ENCODE peak calls at places on chromosome 4, in four cellular contexts. One of them, this sample, is unnamed.

GRCh38 chr4:69120869-69121268 is 24.6 kb downstream of the UGT2B7 start:
- DNase-seq in K562: no peak
- DNase-seq in HL-60: no peak
- DNase-seq in GM12878: no peak
- DNase-seq in this sample: no peak

GRCh38 chr4:4325321-4325720 is 35.3 kb downstream of the ZBTB49 start:
- DNase-seq in K562: no peak
- DNase-seq in HL-60: no peak
- DNase-seq in GM12878: no peak
- DNase-seq in this sample: no peak

GRCh38 chr4:146255874-146256273 is 41.5 kb downstream of the REELD1 start:
- DNase-seq in K562: no peak
- DNase-seq in GM12878: no peak
- DNase-seq in HL-60: no peak
- DNase-seq in this sample: no peak

GRCh38 chr4:153204247-153205027 is at the start of gene TRIM2:
- DNase-seq in K562: peak
- DNase-seq in GM12878: no peak
- DNase-seq in HL-60: no peak
- DNase-seq in this sample: no peak

GRCh38 chr4:123417813-123418212 is 21.2 kb downstream of the SPRY1 start:
- DNase-seq in GM12878: no peak
- DNase-seq in HL-60: no peak
- DNase-seq in K562: no peak
- DNase-seq in this sample: no peak

GRCh38 chr4:184831153-184831552 is 5.4 kb upstream of the ACSL1 start:
- DNase-seq in GM12878: no peak
- DNase-seq in HL-60: no peak
- DNase-seq in K562: no peak
- DNase-seq in this sample: no peak

GRCh38 chr4:95693594-95693993 is 144.8 kb upstream of the UNC5C start:
- DNase-seq in HL-60: peak
- DNase-seq in K562: no peak
- DNase-seq in GM12878: no peak
- DNase-seq in this sample: no peak

GRCh38 chr4:2793578-2793919 is 664 bp downstream of the SH3BP2 start:
- DNase-seq in K562: peak
- DNase-seq in HL-60: peak
- DNase-seq in GM12878: no peak
- DNase-seq in this sample: no peak

GRCh38 chr4:112514079-112514448 is 1.9 kb downstream of the NEUROG2 start:
- DNase-seq in GM12878: no peak
- DNase-seq in HL-60: no peak
- DNase-seq in K562: no peak
- DNase-seq in this sample: no peak

GRCh38 chr4:1237981-1238675 is 10.8 kb downstream of the CTBP1 start:
- DNase-seq in HL-60: no peak
- DNase-seq in GM12878: no peak
- DNase-seq in K562: no peak
- DNase-seq in this sample: peak

GRCh38 chr4:185849543-185850185 is 37.7 kb upstream of the SORBS2 start:
- DNase-seq in GM12878: no peak
- DNase-seq in K562: no peak
- DNase-seq in HL-60: no peak
- DNase-seq in this sample: no peak

GRCh38 chr4:155741546-155741945 is 17.3 kb upstream of the GUCY1B1 start:
- DNase-seq in GM12878: no peak
- DNase-seq in HL-60: no peak
- DNase-seq in K562: no peak
- DNase-seq in this sample: no peak

GRCh38 chr4:140152015-140152703 is 1.8 kb downstream of the MAML3 start:
- DNase-seq in HL-60: peak
- DNase-seq in K562: peak
- DNase-seq in GM12878: no peak
- DNase-seq in this sample: peak

GRCh38 chr4:98711526-98711925 is 53.1 kb upstream of the TSPAN5 start:
- DNase-seq in HL-60: no peak
- DNase-seq in GM12878: no peak
- DNase-seq in K562: no peak
- DNase-seq in this sample: no peak

GRCh38 chr4:132642196-132642817 is 506.8 kb upstream of the PCDH10 start:
- DNase-seq in GM12878: peak
- DNase-seq in HL-60: peak
- DNase-seq in K562: peak
- DNase-seq in this sample: no peak

GRCh38 chr4:1099684-1100335 is 13.6 kb downstream of the RNF212 start:
- DNase-seq in GM12878: no peak
- DNase-seq in HL-60: no peak
- DNase-seq in K562: no peak
- DNase-seq in this sample: no peak

GRCh38 chr4:155604718-155605601 is 61.7 kb upstream of the GUCY1A1 start:
- DNase-seq in GM12878: no peak
- DNase-seq in K562: no peak
- DNase-seq in HL-60: no peak
- DNase-seq in this sample: no peak

GRCh38 chr4:39320381-39321115 is 45.6 kb downstream of the RFC1 start:
- DNase-seq in HL-60: no peak
- DNase-seq in GM12878: no peak
- DNase-seq in K562: no peak
- DNase-seq in this sample: no peak

GRCh38 chr4:1207603-1208265 is 35.4 kb upstream of the SPON2 start:
- DNase-seq in HL-60: no peak
- DNase-seq in GM12878: no peak
- DNase-seq in K562: no peak
- DNase-seq in this sample: no peak

GRCh38 chr4:83358410-83358809 is 23.8 kb upstream of the HPSE start:
- DNase-seq in K562: no peak
- DNase-seq in GM12878: no peak
- DNase-seq in HL-60: no peak
- DNase-seq in this sample: no peak

GRCh38 chr4:82798168-82799005 is at the start of gene SCD5:
- DNase-seq in GM12878: no peak
- DNase-seq in K562: peak
- DNase-seq in HL-60: peak
- DNase-seq in this sample: peak

GRCh38 chr4:81380364-81380853 is 91.3 kb downstream of the RASGEF1B start:
- DNase-seq in K562: no peak
- DNase-seq in HL-60: no peak
- DNase-seq in GM12878: no peak
- DNase-seq in this sample: no peak

GRCh38 chr4:157170321-157170720 is 50.2 kb upstream of the GRIA2 start:
- DNase-seq in K562: no peak
- DNase-seq in GM12878: no peak
- DNase-seq in HL-60: no peak
- DNase-seq in this sample: no peak

GRCh38 chr4:3850128-3850527 is 83.9 kb downstream of the ADRA2C start:
- DNase-seq in GM12878: no peak
- DNase-seq in K562: no peak
- DNase-seq in HL-60: no peak
- DNase-seq in this sample: no peak

GRCh38 chr4:37908488-37909343 is 17.8 kb downstream of the TBC1D1 start:
- DNase-seq in K562: no peak
- DNase-seq in HL-60: peak
- DNase-seq in GM12878: no peak
- DNase-seq in this sample: no peak

GRCh38 chr4:145843148-145843547 is 95.5 kb downstream of the ZNF827 start:
- DNase-seq in K562: no peak
- DNase-seq in GM12878: no peak
- DNase-seq in HL-60: no peak
- DNase-seq in this sample: no peak

GRCh38 chr4:16119981-16120380 is 36.2 kb upstream of the PROM1 start:
- DNase-seq in HL-60: no peak
- DNase-seq in K562: no peak
- DNase-seq in GM12878: no peak
- DNase-seq in this sample: no peak

GRCh38 chr4:73776363-73776762 is 36.0 kb downstream of the CXCL8 start:
- DNase-seq in K562: no peak
- DNase-seq in HL-60: peak
- DNase-seq in GM12878: no peak
- DNase-seq in this sample: no peak

GRCh38 chr4:95377511-95377910 is 171.3 kb downstream of the UNC5C start:
- DNase-seq in GM12878: no peak
- DNase-seq in HL-60: no peak
- DNase-seq in K562: no peak
- DNase-seq in this sample: no peak

GRCh38 chr4:141645611-141646340 is 9.4 kb downstream of the IL15 start:
- DNase-seq in GM12878: no peak
- DNase-seq in HL-60: no peak
- DNase-seq in K562: no peak
- DNase-seq in this sample: no peak

GRCh38 chr4:91936301-91936700 is 367.5 kb upstream of the GRID2 start:
- DNase-seq in HL-60: no peak
- DNase-seq in GM12878: no peak
- DNase-seq in K562: no peak
- DNase-seq in this sample: no peak

GRCh38 chr4:187865914-187866313 is 129.7 kb upstream of the ZFP42 start:
- DNase-seq in K562: no peak
- DNase-seq in GM12878: no peak
- DNase-seq in HL-60: no peak
- DNase-seq in this sample: no peak

GRCh38 chr4:22099896-22100295 is 151.3 kb upstream of the KCNIP4 start:
- DNase-seq in HL-60: no peak
- DNase-seq in K562: no peak
- DNase-seq in GM12878: no peak
- DNase-seq in this sample: no peak

GRCh38 chr4:37826282-37827029 is at the start of gene PGM2:
- DNase-seq in GM12878: peak
- DNase-seq in K562: peak
- DNase-seq in HL-60: peak
- DNase-seq in this sample: peak

GRCh38 chr4:48699470-48699869 is 80.6 kb downstream of the FRYL start:
- DNase-seq in HL-60: no peak
- DNase-seq in GM12878: no peak
- DNase-seq in K562: no peak
- DNase-seq in this sample: no peak

GRCh38 chr4:3302786-3303444 is 10.1 kb downstream of the RGS12 start:
- DNase-seq in K562: no peak
- DNase-seq in HL-60: peak
- DNase-seq in GM12878: no peak
- DNase-seq in this sample: no peak

GRCh38 chr4:140887467-140887866 is 131.3 kb upstream of the TBC1D9 start:
- DNase-seq in HL-60: no peak
- DNase-seq in GM12878: no peak
- DNase-seq in K562: no peak
- DNase-seq in this sample: no peak

GRCh38 chr4:139658185-139658584 is 7.4 kb upstream of the MGST2 start:
- DNase-seq in K562: no peak
- DNase-seq in HL-60: no peak
- DNase-seq in GM12878: no peak
- DNase-seq in this sample: no peak

DNA sequence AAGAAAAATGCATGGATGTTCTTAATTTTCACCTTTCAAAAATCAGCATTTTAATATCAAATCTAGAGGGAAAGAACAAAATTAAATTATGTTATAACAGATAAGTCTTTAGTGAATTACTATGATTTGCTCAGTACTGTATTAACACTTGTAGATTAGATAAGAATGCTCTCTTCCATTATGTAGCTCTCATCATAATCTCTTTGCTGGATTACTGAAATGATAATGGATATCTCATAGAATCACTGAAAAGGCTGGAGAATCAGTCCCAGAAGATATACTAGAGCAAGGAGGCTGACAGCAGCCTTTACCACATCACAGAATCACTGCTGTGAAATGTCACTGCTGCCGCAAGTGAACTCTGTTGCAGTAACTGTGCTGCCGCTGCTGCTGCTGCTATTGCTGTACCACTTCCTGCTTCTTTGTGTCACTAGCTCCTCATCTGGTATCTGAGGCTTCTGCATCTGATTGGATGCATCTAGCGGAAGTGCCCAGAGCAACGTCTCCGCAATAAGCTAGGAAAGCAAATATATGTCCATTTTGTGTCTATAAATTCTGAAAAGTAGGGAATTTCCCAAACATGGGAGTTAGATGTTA is 738.2 kb downstream of the ADGRL3 start:
- DNase-seq in GM12878: no peak
- DNase-seq in K562: no peak
- DNase-seq in HL-60: no peak
- DNase-seq in this sample: no peak
- TF ChIP-seq SPI1 in GM12878: no peak
- TF ChIP-seq SPI1 in K562: no peak
- TF ChIP-seq SPI1 in HL-60: no peak
- TF ChIP-seq SPI1 in this sample: no peak

DNA sequence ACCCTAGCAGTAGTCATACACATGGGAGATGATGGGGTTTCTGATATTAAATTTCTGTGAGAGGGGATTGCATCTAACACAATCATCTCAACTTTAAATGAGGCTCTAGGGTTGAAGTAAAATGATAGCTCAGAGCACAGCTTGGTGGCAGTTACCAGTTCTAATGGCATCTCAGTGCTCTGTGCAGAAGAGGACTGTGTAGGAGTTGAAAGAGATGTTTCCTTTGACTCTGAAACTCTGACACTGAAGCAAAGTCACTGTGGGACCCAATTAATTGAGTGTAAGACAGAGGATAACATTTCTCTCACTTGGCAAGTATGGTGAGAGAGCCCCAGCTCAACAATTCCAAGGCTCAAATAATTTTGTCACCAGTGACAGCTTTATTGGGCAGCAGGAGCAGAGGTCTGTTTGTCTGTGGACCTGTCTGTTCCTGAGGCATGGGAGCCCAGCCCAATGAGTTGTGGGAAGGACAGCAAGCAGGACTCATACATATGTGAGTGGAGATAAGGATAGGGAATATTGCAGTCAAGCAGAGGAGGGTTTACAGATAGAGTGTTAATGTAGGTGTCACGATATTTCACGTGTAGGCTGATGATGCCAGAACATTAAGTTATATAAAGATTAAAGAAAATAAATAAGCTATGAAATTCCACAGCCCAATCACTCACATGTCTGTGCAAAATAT is 76.7 kb upstream of the NAF1 start:
- DNase-seq in HL-60: no peak
- DNase-seq in K562: peak
- DNase-seq in GM12878: no peak
- DNase-seq in this sample: no peak
- TF ChIP-seq SPI1 in HL-60: no peak
- TF ChIP-seq SPI1 in K562: no peak
- TF ChIP-seq SPI1 in GM12878: no peak
- TF ChIP-seq SPI1 in this sample: no peak

DNA sequence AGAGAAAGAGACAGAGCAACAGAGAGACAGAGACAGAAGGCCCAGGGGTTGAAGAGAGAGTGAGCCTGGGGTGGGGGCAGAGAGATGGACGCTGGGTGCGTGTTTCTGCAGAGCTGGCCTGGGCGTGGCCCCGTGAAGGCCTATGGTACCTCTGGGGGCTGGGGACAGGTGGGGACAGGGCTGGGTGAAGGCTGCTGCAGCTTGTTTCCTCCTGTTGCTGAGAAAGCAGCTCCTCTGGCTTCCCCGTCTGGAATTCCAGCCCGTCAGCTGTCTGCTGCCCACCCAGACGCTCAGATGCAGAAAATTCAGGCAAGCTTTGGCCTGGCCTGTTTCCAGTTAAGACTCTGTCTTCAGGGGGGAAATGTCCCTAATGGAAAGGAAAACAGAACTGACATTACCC is 76.8 kb upstream of the PSAPL1 start:
- DNase-seq in GM12878: no peak
- DNase-seq in K562: no peak
- DNase-seq in HL-60: no peak
- DNase-seq in this sample: no peak
- TF ChIP-seq SPI1 in GM12878: no peak
- TF ChIP-seq SPI1 in K562: no peak
- TF ChIP-seq SPI1 in HL-60: no peak
- TF ChIP-seq SPI1 in this sample: no peak

GRCh38 chr4:138445098-138445497 is 202.9 kb upstream of the SLC7A11 start:
- DNase-seq in HL-60: no peak
- DNase-seq in GM12878: no peak
- DNase-seq in K562: no peak
- DNase-seq in this sample: no peak
- TF ChIP-seq SPI1 in HL-60: no peak
- TF ChIP-seq SPI1 in GM12878: no peak
- TF ChIP-seq SPI1 in K562: no peak
- TF ChIP-seq SPI1 in this sample: no peak

This sample was measured in GM12891.